ENCODE peak calls at places on chromosomes 2 and 18, in five cellular contexts. One of them, this sample, is unnamed.

GRCh38 chr18:63903981-63904570 is 3.7 kb upstream of the SERPINB10 start:
- DNase-seq in activated CD4-positive, alpha-beta T cell treated with anti-CD3 and anti-CD28 coated beads, Interleukin-2, amount 50 U/mL, for 1 hour: no peak
- DNase-seq in T1000: no peak
- DNase-seq in ELR: no peak
- DNase-seq in fibroblast of mammary gland: no peak
- DNase-seq in this sample: no peak

GRCh38 chr18:1760901-1761300 is 810.4 kb downstream of the METTL4 start:
- DNase-seq in T1000: no peak
- DNase-seq in fibroblast of mammary gland: no peak
- DNase-seq in ELR: peak
- DNase-seq in activated CD4-positive, alpha-beta T cell treated with anti-CD3 and anti-CD28 coated beads, Interleukin-2, amount 50 U/mL, for 1 hour: no peak
- DNase-seq in this sample: peak

GRCh38 chr2:108383146-108383830 is 5.5 kb downstream of the SULT1C4 start:
- DNase-seq in activated CD4-positive, alpha-beta T cell treated with anti-CD3 and anti-CD28 coated beads, Interleukin-2, amount 50 U/mL, for 1 hour: no peak
- DNase-seq in fibroblast of mammary gland: no peak
- DNase-seq in T1000: no peak
- DNase-seq in ELR: peak
- DNase-seq in this sample: peak

GRCh38 chr2:144886847-144887246 is 366.9 kb upstream of the ZEB2 start:
- DNase-seq in fibroblast of mammary gland: peak
- DNase-seq in ELR: no peak
- DNase-seq in T1000: no peak
- DNase-seq in activated CD4-positive, alpha-beta T cell treated with anti-CD3 and anti-CD28 coated beads, Interleukin-2, amount 50 U/mL, for 1 hour: no peak
- DNase-seq in this sample: no peak

GRCh38 chr2:135997380-135997779 is 12.0 kb upstream of the DARS1 start:
- DNase-seq in ELR: no peak
- DNase-seq in fibroblast of mammary gland: no peak
- DNase-seq in T1000: no peak
- DNase-seq in activated CD4-positive, alpha-beta T cell treated with anti-CD3 and anti-CD28 coated beads, Interleukin-2, amount 50 U/mL, for 1 hour: no peak
- DNase-seq in this sample: no peak

GRCh38 chr2:232465061-232465460 is 9.1 kb downstream of the ALPI start:
- DNase-seq in activated CD4-positive, alpha-beta T cell treated with anti-CD3 and anti-CD28 coated beads, Interleukin-2, amount 50 U/mL, for 1 hour: no peak
- DNase-seq in T1000: no peak
- DNase-seq in fibroblast of mammary gland: no peak
- DNase-seq in ELR: no peak
- DNase-seq in this sample: no peak

GRCh38 chr2:135951071-135951583 is 34.3 kb downstream of the DARS1 start:
- DNase-seq in T1000: no peak
- DNase-seq in ELR: no peak
- DNase-seq in activated CD4-positive, alpha-beta T cell treated with anti-CD3 and anti-CD28 coated beads, Interleukin-2, amount 50 U/mL, for 1 hour: no peak
- DNase-seq in fibroblast of mammary gland: no peak
- DNase-seq in this sample: peak

GRCh38 chr2:29663266-29663665 is 258.1 kb downstream of the ALK start:
- DNase-seq in T1000: no peak
- DNase-seq in fibroblast of mammary gland: peak
- DNase-seq in activated CD4-positive, alpha-beta T cell treated with anti-CD3 and anti-CD28 coated beads, Interleukin-2, amount 50 U/mL, for 1 hour: no peak
- DNase-seq in ELR: peak
- DNase-seq in this sample: peak

GRCh38 chr2:72141032-72141645 is 6.5 kb downstream of the CYP26B1 start:
- DNase-seq in T1000: no peak
- DNase-seq in fibroblast of mammary gland: no peak
- DNase-seq in ELR: no peak
- DNase-seq in activated CD4-positive, alpha-beta T cell treated with anti-CD3 and anti-CD28 coated beads, Interleukin-2, amount 50 U/mL, for 1 hour: no peak
- DNase-seq in this sample: no peak

GRCh38 chr2:177553176-177553909 is 160.8 kb downstream of the AGPS start:
- DNase-seq in T1000: no peak
- DNase-seq in ELR: peak
- DNase-seq in activated CD4-positive, alpha-beta T cell treated with anti-CD3 and anti-CD28 coated beads, Interleukin-2, amount 50 U/mL, for 1 hour: no peak
- DNase-seq in fibroblast of mammary gland: peak
- DNase-seq in this sample: peak

GRCh38 chr2:112138143-112139032 is at the start of gene FBLN7:
- DNase-seq in activated CD4-positive, alpha-beta T cell treated with anti-CD3 and anti-CD28 coated beads, Interleukin-2, amount 50 U/mL, for 1 hour: no peak
- DNase-seq in fibroblast of mammary gland: no peak
- DNase-seq in ELR: peak
- DNase-seq in T1000: peak
- DNase-seq in this sample: no peak

GRCh38 chr2:47744074-47744473 is 38.9 kb upstream of the MSH6 start:
- DNase-seq in activated CD4-positive, alpha-beta T cell treated with anti-CD3 and anti-CD28 coated beads, Interleukin-2, amount 50 U/mL, for 1 hour: no peak
- DNase-seq in fibroblast of mammary gland: no peak
- DNase-seq in T1000: no peak
- DNase-seq in ELR: no peak
- DNase-seq in this sample: no peak

GRCh38 chr2:147610491-147611050 is 234.3 kb upstream of the ACVR2A start:
- DNase-seq in ELR: no peak
- DNase-seq in fibroblast of mammary gland: no peak
- DNase-seq in activated CD4-positive, alpha-beta T cell treated with anti-CD3 and anti-CD28 coated beads, Interleukin-2, amount 50 U/mL, for 1 hour: no peak
- DNase-seq in T1000: no peak
- DNase-seq in this sample: no peak

GRCh38 chr2:33435518-33435917 is 40.9 kb upstream of the RASGRP3 start:
- DNase-seq in ELR: no peak
- DNase-seq in T1000: no peak
- DNase-seq in fibroblast of mammary gland: no peak
- DNase-seq in activated CD4-positive, alpha-beta T cell treated with anti-CD3 and anti-CD28 coated beads, Interleukin-2, amount 50 U/mL, for 1 hour: no peak
- DNase-seq in this sample: no peak

GRCh38 chr2:10185046-10185445 is 62.5 kb downstream of the RRM2 start:
- DNase-seq in ELR: no peak
- DNase-seq in T1000: no peak
- DNase-seq in activated CD4-positive, alpha-beta T cell treated with anti-CD3 and anti-CD28 coated beads, Interleukin-2, amount 50 U/mL, for 1 hour: no peak
- DNase-seq in fibroblast of mammary gland: no peak
- DNase-seq in this sample: no peak

GRCh38 chr18:45852631-45853030 is 27.2 kb downstream of the SIGLEC15 start:
- DNase-seq in fibroblast of mammary gland: no peak
- DNase-seq in T1000: no peak
- DNase-seq in ELR: no peak
- DNase-seq in activated CD4-positive, alpha-beta T cell treated with anti-CD3 and anti-CD28 coated beads, Interleukin-2, amount 50 U/mL, for 1 hour: no peak
- DNase-seq in this sample: no peak

GRCh38 chr2:55168221-55169154 is 63.6 kb downstream of the CLHC1 start:
- DNase-seq in ELR: peak
- DNase-seq in T1000: no peak
- DNase-seq in fibroblast of mammary gland: peak
- DNase-seq in activated CD4-positive, alpha-beta T cell treated with anti-CD3 and anti-CD28 coated beads, Interleukin-2, amount 50 U/mL, for 1 hour: peak
- DNase-seq in this sample: peak

GRCh38 chr2:9843229-9844035 is at the start of gene TAF1B:
- DNase-seq in activated CD4-positive, alpha-beta T cell treated with anti-CD3 and anti-CD28 coated beads, Interleukin-2, amount 50 U/mL, for 1 hour: peak
- DNase-seq in T1000: peak
- DNase-seq in ELR: peak
- DNase-seq in fibroblast of mammary gland: peak
- DNase-seq in this sample: peak

GRCh38 chr2:150371066-150371812 is 116.2 kb downstream of the RND3 start:
- DNase-seq in T1000: no peak
- DNase-seq in fibroblast of mammary gland: no peak
- DNase-seq in ELR: no peak
- DNase-seq in activated CD4-positive, alpha-beta T cell treated with anti-CD3 and anti-CD28 coated beads, Interleukin-2, amount 50 U/mL, for 1 hour: no peak
- DNase-seq in this sample: peak

GRCh38 chr2:230947235-230947576 is 22.2 kb upstream of the GPR55 start:
- DNase-seq in ELR: no peak
- DNase-seq in activated CD4-positive, alpha-beta T cell treated with anti-CD3 and anti-CD28 coated beads, Interleukin-2, amount 50 U/mL, for 1 hour: no peak
- DNase-seq in T1000: no peak
- DNase-seq in fibroblast of mammary gland: no peak
- DNase-seq in this sample: no peak

GRCh38 chr18:48785091-48785614 is 165.6 kb downstream of the SMAD7 start:
- DNase-seq in T1000: no peak
- DNase-seq in fibroblast of mammary gland: no peak
- DNase-seq in ELR: no peak
- DNase-seq in activated CD4-positive, alpha-beta T cell treated with anti-CD3 and anti-CD28 coated beads, Interleukin-2, amount 50 U/mL, for 1 hour: no peak
- DNase-seq in this sample: no peak

GRCh38 chr2:65661980-65662653 is 229.7 kb upstream of the SPRED2 start:
- DNase-seq in T1000: peak
- DNase-seq in fibroblast of mammary gland: peak
- DNase-seq in ELR: no peak
- DNase-seq in activated CD4-positive, alpha-beta T cell treated with anti-CD3 and anti-CD28 coated beads, Interleukin-2, amount 50 U/mL, for 1 hour: no peak
- DNase-seq in this sample: peak

GRCh38 chr18:54983041-54983686 is 23.9 kb upstream of the CCDC68 start:
- DNase-seq in fibroblast of mammary gland: peak
- DNase-seq in activated CD4-positive, alpha-beta T cell treated with anti-CD3 and anti-CD28 coated beads, Interleukin-2, amount 50 U/mL, for 1 hour: no peak
- DNase-seq in ELR: peak
- DNase-seq in T1000: no peak
- DNase-seq in this sample: peak

GRCh38 chr2:85011747-85012146 is 40.8 kb downstream of the KCMF1 start:
- DNase-seq in fibroblast of mammary gland: no peak
- DNase-seq in activated CD4-positive, alpha-beta T cell treated with anti-CD3 and anti-CD28 coated beads, Interleukin-2, amount 50 U/mL, for 1 hour: no peak
- DNase-seq in T1000: no peak
- DNase-seq in ELR: no peak
- DNase-seq in this sample: no peak

GRCh38 chr2:158091647-158092046 is 10.0 kb upstream of the UPP2 start:
- DNase-seq in fibroblast of mammary gland: no peak
- DNase-seq in activated CD4-positive, alpha-beta T cell treated with anti-CD3 and anti-CD28 coated beads, Interleukin-2, amount 50 U/mL, for 1 hour: no peak
- DNase-seq in ELR: no peak
- DNase-seq in T1000: no peak
- DNase-seq in this sample: no peak

GRCh38 chr18:57741273-57741672 is 61.8 kb downstream of the ATP8B1 start:
- DNase-seq in fibroblast of mammary gland: peak
- DNase-seq in ELR: no peak
- DNase-seq in activated CD4-positive, alpha-beta T cell treated with anti-CD3 and anti-CD28 coated beads, Interleukin-2, amount 50 U/mL, for 1 hour: no peak
- DNase-seq in T1000: no peak
- DNase-seq in this sample: no peak

GRCh38 chr2:118246726-118247125 is 158.5 kb downstream of the INSIG2 start:
- DNase-seq in activated CD4-positive, alpha-beta T cell treated with anti-CD3 and anti-CD28 coated beads, Interleukin-2, amount 50 U/mL, for 1 hour: no peak
- DNase-seq in fibroblast of mammary gland: peak
- DNase-seq in ELR: peak
- DNase-seq in T1000: no peak
- DNase-seq in this sample: peak

GRCh38 chr2:73050011-73050617 is 21.4 kb downstream of the SFXN5 start:
- DNase-seq in T1000: no peak
- DNase-seq in activated CD4-positive, alpha-beta T cell treated with anti-CD3 and anti-CD28 coated beads, Interleukin-2, amount 50 U/mL, for 1 hour: no peak
- DNase-seq in fibroblast of mammary gland: no peak
- DNase-seq in ELR: no peak
- DNase-seq in this sample: no peak

GRCh38 chr2:7057865-7058400 is 140.7 kb downstream of the RNF144A start:
- DNase-seq in fibroblast of mammary gland: no peak
- DNase-seq in activated CD4-positive, alpha-beta T cell treated with anti-CD3 and anti-CD28 coated beads, Interleukin-2, amount 50 U/mL, for 1 hour: no peak
- DNase-seq in ELR: no peak
- DNase-seq in T1000: no peak
- DNase-seq in this sample: no peak

GRCh38 chr2:38933653-38934052 is 44.0 kb downstream of the ARHGEF33 start:
- DNase-seq in T1000: no peak
- DNase-seq in fibroblast of mammary gland: peak
- DNase-seq in ELR: no peak
- DNase-seq in activated CD4-positive, alpha-beta T cell treated with anti-CD3 and anti-CD28 coated beads, Interleukin-2, amount 50 U/mL, for 1 hour: no peak
- DNase-seq in this sample: no peak

GRCh38 chr2:205217004-205217403 is 465.3 kb upstream of the NRP2 start:
- DNase-seq in T1000: no peak
- DNase-seq in activated CD4-positive, alpha-beta T cell treated with anti-CD3 and anti-CD28 coated beads, Interleukin-2, amount 50 U/mL, for 1 hour: no peak
- DNase-seq in ELR: no peak
- DNase-seq in fibroblast of mammary gland: no peak
- DNase-seq in this sample: no peak

GRCh38 chr2:113175101-113175628 is 1.4 kb downstream of the PSD4 start:
- DNase-seq in fibroblast of mammary gland: no peak
- DNase-seq in activated CD4-positive, alpha-beta T cell treated with anti-CD3 and anti-CD28 coated beads, Interleukin-2, amount 50 U/mL, for 1 hour: peak
- DNase-seq in T1000: no peak
- DNase-seq in ELR: no peak
- DNase-seq in this sample: no peak

GRCh38 chr2:184425083-184425482 is 173.2 kb upstream of the ZNF804A start:
- DNase-seq in fibroblast of mammary gland: peak
- DNase-seq in activated CD4-positive, alpha-beta T cell treated with anti-CD3 and anti-CD28 coated beads, Interleukin-2, amount 50 U/mL, for 1 hour: no peak
- DNase-seq in T1000: no peak
- DNase-seq in ELR: peak
- DNase-seq in this sample: peak

GRCh38 chr2:12555012-12555645 is 161.6 kb upstream of the TRIB2 start:
- DNase-seq in T1000: no peak
- DNase-seq in activated CD4-positive, alpha-beta T cell treated with anti-CD3 and anti-CD28 coated beads, Interleukin-2, amount 50 U/mL, for 1 hour: no peak
- DNase-seq in fibroblast of mammary gland: peak
- DNase-seq in ELR: peak
- DNase-seq in this sample: peak

GRCh38 chr2:166539340-166540162 is 45.5 kb upstream of the SCN7A start:
- DNase-seq in ELR: peak
- DNase-seq in fibroblast of mammary gland: peak
- DNase-seq in activated CD4-positive, alpha-beta T cell treated with anti-CD3 and anti-CD28 coated beads, Interleukin-2, amount 50 U/mL, for 1 hour: no peak
- DNase-seq in T1000: peak
- DNase-seq in this sample: peak

GRCh38 chr2:200077210-200077650 is 121.8 kb downstream of the MAIP1 start:
- DNase-seq in T1000: no peak
- DNase-seq in ELR: peak
- DNase-seq in fibroblast of mammary gland: peak
- DNase-seq in activated CD4-positive, alpha-beta T cell treated with anti-CD3 and anti-CD28 coated beads, Interleukin-2, amount 50 U/mL, for 1 hour: no peak
- DNase-seq in this sample: peak

GRCh38 chr2:74834806-74835755 is 1.2 kb downstream of the HK2 start:
- DNase-seq in fibroblast of mammary gland: peak
- DNase-seq in T1000: peak
- DNase-seq in ELR: peak
- DNase-seq in activated CD4-positive, alpha-beta T cell treated with anti-CD3 and anti-CD28 coated beads, Interleukin-2, amount 50 U/mL, for 1 hour: peak
- DNase-seq in this sample: peak